ENCODE peak calls at places on chromosome 6, in six cellular contexts. One of them, this sample, is unnamed.
A peak's percentile ranks its signal among the peaks of the same experiment; 100 is the strongest.

GRCh38 chr6:161362266-161362665 is 88.4 kb upstream of the AGPAT4 start:
- DNase-seq in SK-N-SH: no peak
- DNase-seq in mesothelial cell of epicardium: no peak
- DNase-seq in fibroblast of pulmonary artery: no peak
- DNase-seq in breast epithelium: no peak
- DNase-seq in GM06990: no peak
- DNase-seq in this sample: no peak

GRCh38 chr6:43954311-43955131 is 172.7 kb downstream of the MRPL14 start:
- DNase-seq in SK-N-SH: no peak
- DNase-seq in mesothelial cell of epicardium: no peak
- DNase-seq in fibroblast of pulmonary artery: no peak
- DNase-seq in breast epithelium: no peak
- DNase-seq in GM06990: no peak
- DNase-seq in this sample: no peak

GRCh38 chr6:71887006-71887743 is 825 bp downstream of the RIMS1 start:
- DNase-seq in SK-N-SH: peak; percentile 56
- DNase-seq in mesothelial cell of epicardium: no peak
- DNase-seq in fibroblast of pulmonary artery: no peak
- DNase-seq in breast epithelium: no peak
- DNase-seq in GM06990: no peak
- DNase-seq in this sample: peak; percentile 30

GRCh38 chr6:131258816-131259476 is 123.7 kb downstream of the AKAP7 start:
- DNase-seq in SK-N-SH: no peak
- DNase-seq in mesothelial cell of epicardium: no peak
- DNase-seq in fibroblast of pulmonary artery: peak; percentile 15
- DNase-seq in breast epithelium: no peak
- DNase-seq in GM06990: no peak
- DNase-seq in this sample: no peak

GRCh38 chr6:2546941-2547716 is 203.6 kb downstream of the MYLK4 start:
- DNase-seq in SK-N-SH: no peak
- DNase-seq in mesothelial cell of epicardium: no peak
- DNase-seq in fibroblast of pulmonary artery: no peak
- DNase-seq in breast epithelium: no peak
- DNase-seq in GM06990: no peak
- DNase-seq in this sample: no peak

GRCh38 chr6:37513576-37513975 is 13.9 kb upstream of the CCDC167 start:
- DNase-seq in SK-N-SH: no peak
- DNase-seq in mesothelial cell of epicardium: no peak
- DNase-seq in fibroblast of pulmonary artery: no peak
- DNase-seq in breast epithelium: no peak
- DNase-seq in GM06990: no peak
- DNase-seq in this sample: no peak

GRCh38 chr6:128438311-128438916 is 82.0 kb downstream of the PTPRK start:
- DNase-seq in SK-N-SH: no peak
- DNase-seq in mesothelial cell of epicardium: no peak
- DNase-seq in fibroblast of pulmonary artery: peak; percentile 46
- DNase-seq in breast epithelium: no peak
- DNase-seq in GM06990: no peak
- DNase-seq in this sample: no peak

GRCh38 chr6:40492126-40492525 is 95.0 kb downstream of the LRFN2 start:
- DNase-seq in SK-N-SH: peak; percentile 66
- DNase-seq in mesothelial cell of epicardium: no peak
- DNase-seq in fibroblast of pulmonary artery: no peak
- DNase-seq in breast epithelium: no peak
- DNase-seq in GM06990: no peak
- DNase-seq in this sample: no peak

GRCh38 chr6:113732384-113732966 is 124.7 kb upstream of the MARCKS start:
- DNase-seq in SK-N-SH: peak; percentile 40
- DNase-seq in mesothelial cell of epicardium: no peak
- DNase-seq in fibroblast of pulmonary artery: peak; percentile 78
- DNase-seq in breast epithelium: peak; percentile 49
- DNase-seq in GM06990: no peak
- DNase-seq in this sample: no peak

GRCh38 chr6:73134588-73134987 is 90.7 kb downstream of the KHDC1L start:
- DNase-seq in SK-N-SH: peak; percentile 14
- DNase-seq in mesothelial cell of epicardium: no peak
- DNase-seq in fibroblast of pulmonary artery: peak; percentile 18
- DNase-seq in breast epithelium: no peak
- DNase-seq in GM06990: peak; percentile 51
- DNase-seq in this sample: no peak
- TF ChIP-seq CTCF in SK-N-SH: peak; percentile 35
- TF ChIP-seq CTCF in mesothelial cell of epicardium: peak; percentile 36
- TF ChIP-seq CTCF in fibroblast of pulmonary artery: peak; percentile 36
- TF ChIP-seq CTCF in breast epithelium: no peak
- TF ChIP-seq CTCF in GM06990: peak; percentile 69
- TF ChIP-seq CTCF in this sample: peak; percentile 12

GRCh38 chr6:122868137-122868536 is 79.1 kb downstream of the SMPDL3A start:
- DNase-seq in SK-N-SH: no peak
- DNase-seq in mesothelial cell of epicardium: no peak
- DNase-seq in fibroblast of pulmonary artery: no peak
- DNase-seq in breast epithelium: no peak
- DNase-seq in GM06990: no peak
- DNase-seq in this sample: no peak

GRCh38 chr6:122872311-122872710 is 83.3 kb downstream of the SMPDL3A start:
- DNase-seq in SK-N-SH: no peak
- DNase-seq in mesothelial cell of epicardium: no peak
- DNase-seq in fibroblast of pulmonary artery: no peak
- DNase-seq in breast epithelium: no peak
- DNase-seq in GM06990: no peak
- DNase-seq in this sample: no peak

GRCh38 chr6:122871079-122871478 is 82.0 kb downstream of the SMPDL3A start:
- DNase-seq in SK-N-SH: no peak
- DNase-seq in mesothelial cell of epicardium: no peak
- DNase-seq in fibroblast of pulmonary artery: peak; percentile 11
- DNase-seq in breast epithelium: no peak
- DNase-seq in GM06990: no peak
- DNase-seq in this sample: no peak

DNA sequence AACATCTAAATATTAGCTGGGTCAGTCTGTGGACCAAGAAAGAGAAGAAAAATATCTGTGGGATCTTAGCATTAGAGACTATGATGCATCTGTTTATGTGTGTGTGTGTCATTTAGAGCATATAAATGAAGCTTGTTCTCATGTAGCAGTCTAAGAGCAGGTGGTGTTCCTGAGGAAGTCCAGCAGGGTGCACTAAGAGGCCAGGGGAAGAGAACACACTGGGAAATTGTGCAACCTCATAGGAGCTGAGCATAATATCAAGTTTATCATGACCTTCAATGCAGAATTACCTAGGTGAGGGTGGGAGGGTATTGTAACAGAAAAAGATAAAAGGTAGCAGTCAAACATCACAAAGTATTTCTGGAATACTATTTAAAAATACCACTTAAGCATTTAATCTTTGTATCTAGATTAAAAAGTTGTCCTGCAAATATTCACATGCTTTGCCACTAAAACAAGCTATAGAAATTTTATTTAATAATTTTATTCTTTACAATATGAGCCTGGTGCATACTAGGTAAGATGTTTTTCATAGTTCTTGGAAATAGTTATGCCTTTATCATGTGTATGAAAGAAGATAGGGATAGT is 80.5 kb downstream of the SMPDL3A start:
- DNase-seq in SK-N-SH: peak; percentile 60
- DNase-seq in mesothelial cell of epicardium: no peak
- DNase-seq in fibroblast of pulmonary artery: peak; percentile 71
- DNase-seq in breast epithelium: no peak
- DNase-seq in GM06990: no peak
- DNase-seq in this sample: peak; percentile 52
- TF ChIP-seq CTCF in SK-N-SH: peak; percentile 62
- TF ChIP-seq CTCF in mesothelial cell of epicardium: no peak
- TF ChIP-seq CTCF in fibroblast of pulmonary artery: peak; percentile 76
- TF ChIP-seq CTCF in breast epithelium: no peak
- TF ChIP-seq CTCF in GM06990: peak; percentile 54
- TF ChIP-seq CTCF in this sample: peak; percentile 51

GRCh38 chr6:33609444-33610034 is 11.6 kb upstream of the ITPR3 start:
- DNase-seq in SK-N-SH: no peak
- DNase-seq in mesothelial cell of epicardium: no peak
- DNase-seq in fibroblast of pulmonary artery: peak; percentile 56
- DNase-seq in breast epithelium: no peak
- DNase-seq in GM06990: no peak
- DNase-seq in this sample: no peak

GRCh38 chr6:33607126-33607783 is 13.9 kb upstream of the ITPR3 start:
- DNase-seq in SK-N-SH: peak; percentile 70
- DNase-seq in mesothelial cell of epicardium: no peak
- DNase-seq in fibroblast of pulmonary artery: no peak
- DNase-seq in breast epithelium: no peak
- DNase-seq in GM06990: no peak
- DNase-seq in this sample: no peak

GRCh38 chr6:33606642-33607041 is 14.5 kb upstream of the ITPR3 start:
- DNase-seq in SK-N-SH: no peak
- DNase-seq in mesothelial cell of epicardium: no peak
- DNase-seq in fibroblast of pulmonary artery: no peak
- DNase-seq in breast epithelium: no peak
- DNase-seq in GM06990: no peak
- DNase-seq in this sample: no peak

GRCh38 chr6:33609019-33609418 is 12.1 kb upstream of the ITPR3 start:
- DNase-seq in SK-N-SH: no peak
- DNase-seq in mesothelial cell of epicardium: no peak
- DNase-seq in fibroblast of pulmonary artery: no peak
- DNase-seq in breast epithelium: no peak
- DNase-seq in GM06990: no peak
- DNase-seq in this sample: no peak

DNA sequence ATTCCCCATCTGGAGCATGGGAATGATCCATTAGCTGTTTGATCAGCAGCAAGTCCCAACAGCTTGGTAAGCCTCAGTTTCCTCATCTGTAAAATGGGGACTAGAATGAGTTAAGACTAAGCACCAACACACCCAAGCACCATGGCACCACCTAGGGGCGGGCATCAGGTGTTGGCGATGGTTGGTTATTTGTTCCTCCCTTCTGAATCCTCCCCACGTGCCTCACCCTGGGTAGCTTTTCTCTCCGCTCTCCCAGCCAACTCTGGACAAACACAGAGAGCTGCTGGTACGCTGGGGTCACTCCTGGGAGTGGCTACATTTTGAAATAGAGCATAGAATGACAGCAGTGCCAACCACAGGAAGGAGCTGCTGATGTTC is 13.3 kb upstream of the ITPR3 start:
- DNase-seq in SK-N-SH: peak; percentile 43
- DNase-seq in mesothelial cell of epicardium: no peak
- DNase-seq in fibroblast of pulmonary artery: no peak
- DNase-seq in breast epithelium: no peak
- DNase-seq in GM06990: no peak
- DNase-seq in this sample: peak; percentile 72
- TF ChIP-seq CTCF in SK-N-SH: no peak
- TF ChIP-seq CTCF in mesothelial cell of epicardium: no peak
- TF ChIP-seq CTCF in fibroblast of pulmonary artery: peak; percentile 11
- TF ChIP-seq CTCF in breast epithelium: no peak
- TF ChIP-seq CTCF in GM06990: peak; percentile 77
- TF ChIP-seq CTCF in this sample: peak; percentile 37

GRCh38 chr6:79947191-79948173 is at the start of gene ELOVL4:
- DNase-seq in SK-N-SH: peak; percentile 95
- DNase-seq in mesothelial cell of epicardium: peak; percentile 74
- DNase-seq in fibroblast of pulmonary artery: peak; percentile 78
- DNase-seq in breast epithelium: peak; percentile 43
- DNase-seq in GM06990: peak; percentile 48
- DNase-seq in this sample: peak; percentile 52
- TF ChIP-seq CTCF in SK-N-SH: no peak
- TF ChIP-seq CTCF in mesothelial cell of epicardium: no peak
- TF ChIP-seq CTCF in fibroblast of pulmonary artery: no peak
- TF ChIP-seq CTCF in breast epithelium: no peak
- TF ChIP-seq CTCF in GM06990: no peak
- TF ChIP-seq CTCF in this sample: no peak

DNA sequence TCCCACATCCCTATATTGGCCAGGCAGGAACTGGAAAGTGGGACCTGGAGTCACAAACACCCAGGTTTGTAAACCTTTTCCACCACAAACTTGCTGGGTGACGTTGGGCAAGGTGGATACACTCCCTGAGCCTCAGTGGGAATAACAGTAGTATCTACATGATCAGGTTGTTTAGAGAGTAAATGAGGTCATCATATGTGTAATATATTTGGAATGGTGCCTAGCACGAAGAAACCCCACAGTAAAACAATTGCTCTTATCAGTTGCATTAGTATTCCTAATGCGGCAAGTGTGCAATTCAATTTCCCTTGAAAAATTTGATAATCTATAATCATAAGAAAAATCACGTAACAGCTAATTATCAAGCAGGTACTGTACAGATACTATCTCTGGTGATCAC is 51.9 kb downstream of the HIVEP2 start:
- DNase-seq in SK-N-SH: peak; percentile 3
- DNase-seq in mesothelial cell of epicardium: no peak
- DNase-seq in fibroblast of pulmonary artery: peak; percentile 74
- DNase-seq in breast epithelium: no peak
- DNase-seq in GM06990: no peak
- DNase-seq in this sample: no peak
- TF ChIP-seq CTCF in SK-N-SH: no peak
- TF ChIP-seq CTCF in mesothelial cell of epicardium: no peak
- TF ChIP-seq CTCF in fibroblast of pulmonary artery: no peak
- TF ChIP-seq CTCF in breast epithelium: no peak
- TF ChIP-seq CTCF in GM06990: no peak
- TF ChIP-seq CTCF in this sample: no peak

DNA sequence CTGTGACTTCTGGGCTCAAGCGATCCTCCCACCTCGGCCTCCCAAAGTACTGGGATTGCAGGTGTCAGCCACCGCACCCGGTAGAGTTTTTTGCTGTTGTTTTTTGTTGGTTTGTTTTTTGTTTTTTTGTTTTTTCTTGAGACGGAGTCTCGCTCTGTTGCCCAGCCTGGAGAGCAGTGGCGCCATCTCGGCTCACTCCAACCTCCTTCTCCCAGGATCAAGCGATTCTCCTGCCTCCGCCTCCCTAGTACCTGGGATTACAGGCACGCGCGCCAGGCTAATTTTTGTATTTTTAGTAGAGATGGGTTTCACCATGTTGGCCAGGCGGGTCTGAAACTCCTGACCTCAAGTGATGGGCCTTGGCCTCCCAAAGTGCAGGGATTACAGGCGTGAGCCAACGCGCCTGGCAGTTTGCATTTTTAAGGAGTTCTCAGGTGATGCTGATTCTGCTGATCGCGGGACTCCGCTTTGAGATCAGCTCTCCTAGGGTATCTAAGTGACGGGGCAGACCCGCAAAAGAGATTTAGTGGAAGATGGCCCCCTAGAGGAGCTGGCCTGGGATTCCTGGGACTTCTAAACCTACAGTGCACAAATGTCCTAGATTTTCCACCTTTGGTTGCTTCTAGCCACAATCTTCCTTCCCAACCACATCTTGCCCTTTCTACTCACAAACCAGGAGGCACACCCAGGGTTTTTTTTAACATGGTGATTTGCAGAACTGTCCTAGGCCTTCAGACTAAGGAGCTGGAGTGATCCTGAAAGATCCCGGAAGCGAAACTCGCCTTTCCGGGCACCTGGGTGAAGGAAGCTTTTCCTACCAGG is 45.2 kb downstream of the DPPA5 start:
- DNase-seq in SK-N-SH: no peak
- DNase-seq in mesothelial cell of epicardium: no peak
- DNase-seq in fibroblast of pulmonary artery: peak; percentile 30
- DNase-seq in breast epithelium: no peak
- DNase-seq in GM06990: no peak
- DNase-seq in this sample: no peak
- TF ChIP-seq CTCF in SK-N-SH: no peak
- TF ChIP-seq CTCF in mesothelial cell of epicardium: no peak
- TF ChIP-seq CTCF in fibroblast of pulmonary artery: peak; percentile 29
- TF ChIP-seq CTCF in breast epithelium: no peak
- TF ChIP-seq CTCF in GM06990: no peak
- TF ChIP-seq CTCF in this sample: no peak

This sample was measured in GM13976.